ENCODE peak calls at places on chromosome 21, in nine cellular contexts. N is left ventricle myocardium inferior; B is right cardiac atrium; D is astrocyte; L is mesendoderm; C is psoas muscle; A is RWPE2; V is heart left ventricle; G is CD8-positive, alpha-beta T cell. Q is an unnamed sample. For H3K4me1, the result is how much of the 10 kb centered on the place peaks cover.

GRCh38 chr21:29299906-29300546 is 1.3 kb downstream of the BACH1 start:
- DNase-seq in A (peak), D (peak), B (peak), G (peak), C (peak), N (peak), V (peak), L (peak), Q (peak)

GRCh38 chr21:32483293-32483595 is 70.7 kb downstream of the EVA1C start:
- DNase-seq in G (no peak), N (no peak), A (no peak), C (no peak), L (no peak), V (no peak), B (no peak), D (no peak), Q (no peak)

GRCh38 chr21:35602811-35603210 is 457.5 kb downstream of the SETD4 start:
- DNase-seq in V (no peak), D (no peak), L (no peak), N (no peak), C (no peak), G (no peak), B (no peak), A (no peak), Q (no peak)

GRCh38 chr21:26136686-26137085 is 33.9 kb downstream of the APP start:
- DNase-seq in A (no peak), D (peak), C (no peak), L (no peak), N (no peak), G (no peak), B (no peak), V (no peak), Q (no peak)

GRCh38 chr21:27388835-27389234 is 421.9 kb upstream of the ADAMTS5 start:
- DNase-seq in V (no peak), N (no peak), C (no peak), A (no peak), G (no peak), L (no peak), D (no peak), B (no peak), Q (no peak)

GRCh38 chr21:17732306-17732705 is 86.8 kb downstream of the C21orf91 start:
- DNase-seq in V (no peak), C (no peak), L (no peak), B (no peak), N (no peak), A (no peak), D (peak), G (no peak), Q (peak)

GRCh38 chr21:35212393-35213127 is 163.5 kb upstream of the RUNX1 start:
- DNase-seq in D (peak), C (no peak), L (no peak), N (no peak), G (no peak), V (peak), B (peak), A (no peak), Q (no peak)

GRCh38 chr21:33259428-33259827 is 6.7 kb upstream of the IL10RB start:
- DNase-seq in B (no peak), A (no peak), V (no peak), N (no peak), L (no peak), G (no peak), C (no peak), D (no peak), Q (no peak)

GRCh38 chr21:33732038-33732437 is 89.7 kb downstream of the ITSN1 start:
- DNase-seq in A (no peak), D (peak), V (no peak), N (no peak), G (no peak), B (no peak), C (no peak), L (peak), Q (no peak)

GRCh38 chr21:15826147-15826780 is 96.5 kb downstream of the USP25 start:
- DNase-seq in N (no peak), L (peak), D (peak), G (no peak), B (no peak), V (peak), A (no peak), C (no peak), Q (peak)

GRCh38 chr21:26966360-26966977 is 419 bp downstream of the ADAMTS5 start:
- DNase-seq in G (no peak), A (peak), B (peak), N (no peak), C (peak), L (peak), D (peak), V (no peak), Q (no peak)

GRCh38 chr21:10272216-10272615 is 249.2 kb upstream of the TPTE start:
- DNase-seq in G (no peak), D (no peak), V (no peak), C (no peak), N (no peak), B (no peak), A (no peak), L (peak), Q (no peak)

GRCh38 chr21:32377991-32378390 is 14.8 kb downstream of the URB1 start:
- DNase-seq in B (no peak), A (no peak), C (no peak), G (no peak), D (no peak), N (no peak), V (no peak), L (no peak), Q (no peak)

GRCh38 chr21:38810826-38811164 is 5.1 kb downstream of the ETS2 start:
- DNase-seq in L (no peak), D (no peak), N (no peak), C (no peak), G (no peak), B (no peak), A (no peak), V (no peak), Q (no peak)
- H3K4me1 ChIP-seq in L (under half), D (under half), N (half or more), C (under half), G (under half), B (under half), A (half or more), V (under half), Q (half or more)

DNA sequence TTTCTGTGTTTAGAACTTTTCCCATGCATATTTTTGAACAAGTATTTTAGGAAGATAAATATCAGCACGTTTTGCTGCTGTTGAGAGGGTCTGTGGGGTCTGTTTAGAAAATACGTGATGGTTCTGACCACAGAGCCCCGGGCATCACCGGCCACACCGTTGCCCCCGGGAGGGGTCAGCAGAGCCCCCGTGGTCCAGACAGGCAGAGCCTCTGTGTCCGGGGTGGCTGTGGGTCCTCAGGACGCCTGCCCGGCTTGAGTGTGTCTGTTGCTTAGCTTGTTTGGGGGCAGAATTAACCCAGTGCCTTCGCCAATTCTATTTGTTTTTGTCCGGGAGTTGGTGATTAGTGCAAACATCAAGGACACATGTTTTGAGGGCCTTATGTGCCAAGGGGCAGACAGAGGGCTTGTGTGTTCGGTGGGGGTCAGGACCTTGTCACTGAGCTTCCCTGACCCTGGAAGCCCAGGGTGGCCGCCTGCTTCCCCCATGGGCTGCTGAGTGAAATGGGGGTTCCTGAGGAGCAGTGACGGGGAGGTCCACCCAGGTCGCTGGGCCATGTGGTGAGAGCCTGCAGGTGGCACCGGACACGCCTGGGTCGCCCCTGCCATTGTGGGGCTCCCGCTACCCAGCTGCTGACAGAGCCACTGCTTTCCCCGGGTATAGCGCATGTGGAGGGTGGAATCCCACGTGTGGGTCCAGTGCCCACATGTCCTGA is 122.2 kb downstream of the SIK1 start:
- DNase-seq in V (no peak), D (no peak), N (peak), G (no peak), A (peak), L (no peak), C (no peak), B (peak), Q (no peak)
- H3K4me1 ChIP-seq in V (under half), D (under half), N (under half), G (under half), A (under half), L (under half), C (under half), B (under half), Q (under half)

GRCh38 chr21:46550511-46550941 is 54.4 kb downstream of the S100B start:
- DNase-seq in D (no peak), L (no peak), A (no peak), B (peak), G (peak), V (no peak), C (no peak), N (no peak), Q (no peak)

GRCh38 chr21:46552274-46552673 is 52.6 kb downstream of the S100B start:
- DNase-seq in D (no peak), B (no peak), A (no peak), V (no peak), G (no peak), L (no peak), N (no peak), C (no peak), Q (no peak)

GRCh38 chr21:46552865-46553379 is 52.0 kb downstream of the S100B start:
- DNase-seq in G (no peak), A (no peak), N (no peak), D (no peak), V (no peak), C (no peak), L (no peak), B (peak), Q (no peak)

GRCh38 chr21:46549650-46550049 is 55.2 kb downstream of the S100B start:
- DNase-seq in B (no peak), A (no peak), V (no peak), G (no peak), D (no peak), N (no peak), C (no peak), L (no peak), Q (no peak)

GRCh38 chr21:46551636-46552241 is 53.1 kb downstream of the S100B start:
- DNase-seq in G (peak), D (no peak), N (no peak), B (peak), V (no peak), L (peak), C (no peak), A (no peak), Q (no peak)
- H3K4me1 ChIP-seq in G (half or more), D (under half), N (under half), B (under half), V (under half), L (under half), C (under half), A (under half), Q (under half)

DNA sequence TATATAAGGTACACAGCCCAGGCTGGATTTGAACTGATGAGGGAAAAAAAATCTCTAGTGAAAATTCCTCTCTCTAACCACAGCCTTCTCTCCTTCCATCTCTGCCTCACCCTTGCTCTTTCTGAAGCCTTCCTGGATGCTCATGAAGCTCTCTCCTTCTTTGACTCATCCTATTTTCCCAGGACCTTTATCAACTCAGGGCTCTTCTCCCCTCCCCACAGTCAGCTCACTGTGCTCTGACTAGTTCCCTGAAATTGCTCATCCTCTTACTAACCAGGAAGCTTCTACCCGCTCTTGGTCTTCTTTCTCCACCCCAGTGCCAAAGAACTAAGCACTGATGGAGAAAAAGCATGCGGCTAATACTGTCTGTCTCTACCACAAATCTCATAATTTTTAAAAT is 46.4 kb upstream of the ERG start:
- DNase-seq in N (no peak), G (no peak), B (no peak), C (no peak), V (no peak), A (no peak), L (no peak), D (peak), Q (no peak)
- H3K4me1 ChIP-seq in N (under half), G (under half), B (under half), C (under half), V (under half), A (under half), L (under half), D (under half), Q (under half)

GRCh38 chr21:42312626-42313104 is 2.5 kb downstream of the TFF3 start:
- DNase-seq in V (no peak), G (no peak), L (no peak), C (no peak), N (no peak), B (no peak), A (no peak), D (no peak), Q (no peak)
- H3K4me1 ChIP-seq in V (under half), G (under half), L (under half), C (under half), N (under half), B (under half), A (under half), D (under half), Q (under half)

GRCh38 chr21:44357064-44357837 is 3.8 kb downstream of the TRPM2 start:
- DNase-seq in D (no peak), N (no peak), G (no peak), C (no peak), B (peak), A (no peak), V (no peak), L (no peak), Q (no peak)
- H3K4me1 ChIP-seq in D (under half), N (under half), G (under half), C (under half), B (under half), A (under half), V (under half), L (under half), Q (under half)

GRCh38 chr21:44983421-44984206 is 43.8 kb downstream of the SLX9 start:
- DNase-seq in A (peak), N (peak), V (no peak), L (no peak), G (no peak), C (peak), D (no peak), B (peak), Q (no peak)
- H3K4me1 ChIP-seq in A (under half), N (under half), V (under half), L (under half), G (under half), C (under half), D (under half), B (under half), Q (under half)

DNA sequence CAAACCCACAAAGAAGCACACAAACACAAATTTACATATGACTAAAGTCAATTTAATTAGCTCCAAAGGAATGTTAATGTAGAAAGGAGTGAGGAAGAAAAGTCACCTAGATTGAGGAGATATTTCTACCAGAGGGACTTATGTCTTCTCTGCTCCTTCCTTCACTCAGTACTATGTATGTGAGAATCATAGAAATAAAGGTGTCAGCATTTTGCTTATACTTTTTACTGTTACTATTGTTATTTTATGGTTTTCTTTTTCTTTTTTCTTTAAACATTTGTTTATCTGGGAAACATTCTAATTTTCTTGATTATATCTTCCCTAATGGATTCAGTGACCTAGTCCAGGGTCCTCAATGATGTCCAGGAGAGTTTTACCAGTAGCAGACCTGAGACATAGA is 511.9 kb upstream of the NCAM2 start:
- DNase-seq in L (no peak), N (no peak), A (no peak), D (no peak), B (no peak), C (no peak), G (no peak), V (no peak), Q (no peak)
- H3K4me1 ChIP-seq in L (under half), N (under half), A (under half), D (under half), B (under half), C (under half), G (under half), V (under half), Q (under half)

DNA sequence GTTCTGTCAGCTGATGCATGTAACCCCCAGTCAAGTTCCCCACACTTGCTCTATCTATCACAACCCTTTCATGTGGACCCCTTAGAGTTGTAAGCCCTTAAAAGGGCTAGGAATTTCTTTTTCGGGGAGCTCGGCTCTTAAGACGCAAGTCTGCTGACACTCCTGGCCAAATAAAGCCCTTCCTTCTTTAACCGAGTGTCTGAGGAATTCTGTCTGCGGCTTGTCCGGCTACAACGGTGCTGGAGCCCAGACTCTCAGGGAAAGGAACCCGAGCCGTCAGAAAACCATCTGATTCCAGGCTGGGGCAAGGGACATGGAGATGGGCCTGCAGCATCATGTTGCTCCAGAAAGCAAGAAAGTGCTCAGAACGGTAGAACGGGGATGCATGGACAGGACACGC is 12.2 kb downstream of the ITGB2 start:
- DNase-seq in N (no peak), A (no peak), L (no peak), B (no peak), C (no peak), G (no peak), V (no peak), D (no peak), Q (no peak)
- H3K4me1 ChIP-seq in N (under half), A (under half), L (under half), B (under half), C (under half), G (half or more), V (under half), D (under half), Q (under half)

DNA sequence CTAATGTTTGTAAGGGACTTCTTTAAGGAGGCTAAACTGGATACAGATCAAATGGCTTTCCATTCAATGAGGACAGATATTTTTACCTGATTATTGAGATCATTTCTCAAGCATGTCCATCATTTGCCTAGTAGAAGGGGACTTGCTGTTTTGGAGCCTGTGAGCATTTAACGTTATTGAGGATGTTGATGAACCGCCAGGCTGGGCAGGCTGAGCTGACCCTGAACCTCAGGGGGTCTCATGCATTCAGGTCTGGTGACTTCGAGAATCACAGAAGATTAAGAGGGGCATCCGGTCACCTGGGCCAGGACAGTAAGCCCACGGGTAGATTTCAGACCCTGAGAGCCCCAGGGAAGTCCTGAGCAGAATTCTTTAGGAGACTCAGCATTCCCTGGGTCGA is 63.1 kb downstream of the BACE2 start:
- DNase-seq in B (no peak), A (no peak), C (no peak), V (no peak), D (no peak), L (no peak), G (no peak), N (no peak), Q (no peak)
- H3K4me1 ChIP-seq in B (under half), A (under half), C (under half), V (under half), D (under half), L (under half), G (under half), N (under half), Q (under half)

Q was measured in A673.